ENCODE peak calls at places on chromosomes 3 and 15, in ten cellular contexts. L is thyroid gland, R is body of pancreas, S is ovary, T is uterus, W is left lung, Y is fibroblast of lung, X is heart left ventricle, J is IMR-90, E is colonic mucosa. M is an unnamed sample.
A peak's percentile ranks its signal among the peaks of the same experiment; 100 is the strongest.

GRCh38 chr3:42159706-42160472 is 68.7 kb downstream of the TRAK1 start:
- DNase-seq in L (peak; percentile 34), R (peak; percentile 57), S (no peak), T (no peak), W (peak; percentile 85), Y (no peak), X (peak; percentile 72), J (no peak), E (peak; percentile 89), M (peak; percentile 60)

GRCh38 chr3:65436580-65436979 is 602.1 kb downstream of the MAGI1 start:
- DNase-seq in L (peak; percentile 15), R (no peak), S (no peak), T (no peak), W (no peak), Y (no peak), X (no peak), J (no peak), E (no peak), M (no peak)

GRCh38 chr3:177249203-177249602 is 51.9 kb upstream of the TBL1XR1 start:
- DNase-seq in L (no peak), R (no peak), S (no peak), T (no peak), W (no peak), Y (no peak), X (no peak), J (no peak), E (peak; percentile 40), M (no peak)

GRCh38 chr15:101499863-101500713 is 10.6 kb upstream of the PCSK6 start:
- DNase-seq in L (no peak), R (peak; percentile 98), S (no peak), T (no peak), W (no peak), Y (no peak), X (peak; percentile 79), J (no peak), E (no peak), M (no peak)

GRCh38 chr15:90818251-90819210 is 49.9 kb upstream of the FURIN start:
- DNase-seq in L (no peak), R (peak; percentile 66), S (no peak), T (no peak), W (peak; percentile 77), Y (no peak), X (peak; percentile 75), J (no peak), E (peak; percentile 22), M (no peak)

GRCh38 chr15:27028836-27029482 is 58.0 kb downstream of the GABRG3 start:
- DNase-seq in L (no peak), R (no peak), S (no peak), T (no peak), W (no peak), Y (peak; percentile 27), X (no peak), J (no peak), E (no peak), M (no peak)

GRCh38 chr3:125382323-125382722 is 7.2 kb upstream of the ZNF148 start:
- DNase-seq in L (no peak), R (no peak), S (no peak), T (no peak), W (no peak), Y (no peak), X (no peak), J (no peak), E (no peak), M (no peak)

GRCh38 chr3:192802957-192803899 is 75.9 kb upstream of the FGF12 start:
- DNase-seq in L (no peak), R (no peak), S (no peak), T (no peak), W (no peak), Y (peak; percentile 44), X (no peak), J (peak; percentile 59), E (no peak), M (no peak)

GRCh38 chr3:164459526-164460151 is 618.7 kb downstream of the SI start:
- DNase-seq in L (no peak), R (no peak), S (no peak), T (no peak), W (no peak), Y (peak; percentile 14), X (no peak), J (no peak), E (no peak), M (no peak)

GRCh38 chr3:183529717-183530116 is 25.8 kb downstream of the KLHL6 start:
- DNase-seq in L (no peak), R (no peak), S (no peak), T (no peak), W (no peak), Y (no peak), X (no peak), J (no peak), E (no peak), M (no peak)

GRCh38 chr15:77418341-77419049 is 1.4 kb downstream of the PEAK1 start:
- DNase-seq in L (no peak), R (no peak), S (no peak), T (no peak), W (no peak), Y (peak; percentile 64), X (no peak), J (peak; percentile 49), E (no peak), M (no peak)

GRCh38 chr15:40243126-40243810 is 4.4 kb downstream of the PAK6 start:
- DNase-seq in L (no peak), R (no peak), S (no peak), T (no peak), W (no peak), Y (no peak), X (no peak), J (no peak), E (no peak), M (peak; percentile 44)
- H3K27ac ChIP-seq in L (no peak overlapping the region), R (no peak overlapping the region), S (no peak overlapping the region), T (no peak overlapping the region), W (no peak overlapping the region), Y (no peak overlapping the region), X (no peak overlapping the region), J (no peak overlapping the region), E (no peak overlapping the region), M (no peak overlapping the region)

DNA sequence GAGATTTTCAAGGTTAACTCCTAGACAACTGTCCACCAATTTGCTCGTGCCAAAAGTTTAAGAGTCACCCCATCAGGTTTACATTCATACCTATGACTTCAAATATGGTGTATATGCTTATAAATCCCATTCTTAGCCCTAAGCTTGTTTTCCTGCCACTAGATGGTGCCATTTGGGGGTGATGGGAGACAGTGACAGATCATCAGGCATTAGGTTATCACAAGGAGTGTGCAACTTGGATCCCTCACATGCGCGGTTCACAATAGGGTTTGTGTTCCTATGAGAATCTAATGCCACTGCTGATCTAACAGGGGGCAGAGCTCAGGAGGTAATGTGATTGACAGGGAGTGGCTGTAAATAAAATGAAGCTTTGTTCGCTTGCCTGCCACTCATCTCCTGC is 182.7 kb downstream of the CNTN6 start:
- DNase-seq in L (no peak), R (peak; percentile 4), S (no peak), T (no peak), W (no peak), Y (no peak), X (no peak), J (no peak), E (peak; percentile 25), M (no peak)
- TF ChIP-seq CTCF in L (no peak), R (peak; percentile 21), S (no peak), T (no peak), W (no peak), Y (no peak), X (no peak), J (no peak), E (no peak), M (peak; percentile 62)

GRCh38 chr15:71386448-71387236 is 271.4 kb downstream of the THSD4 start:
- DNase-seq in L (no peak), R (peak; percentile 9), S (no peak), T (no peak), W (no peak), Y (no peak), X (no peak), J (peak; percentile 38), E (no peak), M (no peak)

GRCh38 chr15:71392821-71393220 is 277.6 kb downstream of the THSD4 start:
- DNase-seq in L (no peak), R (no peak), S (no peak), T (no peak), W (no peak), Y (no peak), X (no peak), J (no peak), E (no peak), M (no peak)

GRCh38 chr15:71387825-71388224 is 272.6 kb downstream of the THSD4 start:
- DNase-seq in L (no peak), R (no peak), S (no peak), T (no peak), W (no peak), Y (no peak), X (no peak), J (no peak), E (no peak), M (no peak)

GRCh38 chr15:71391421-71392047 is 276.3 kb downstream of the THSD4 start:
- DNase-seq in L (no peak), R (peak; percentile 82), S (no peak), T (no peak), W (no peak), Y (no peak), X (no peak), J (no peak), E (no peak), M (no peak)

GRCh38 chr15:71390101-71390500 is 274.8 kb downstream of the THSD4 start:
- DNase-seq in L (no peak), R (no peak), S (no peak), T (no peak), W (no peak), Y (no peak), X (no peak), J (no peak), E (no peak), M (no peak)
- H3K27ac ChIP-seq in L (no peak overlapping the region), R (no peak overlapping the region), S (no peak overlapping the region), T (no peak overlapping the region), W (no peak overlapping the region), Y (no peak overlapping the region), X (no peak overlapping the region), J (no peak overlapping the region), E (no peak overlapping the region), M (no peak overlapping the region)

GRCh38 chr3:58175429-58176184 is 35.2 kb downstream of the DNASE1L3 start:
- DNase-seq in L (peak; percentile 78), R (peak; percentile 90), S (peak; percentile 57), T (no peak), W (no peak), Y (peak; percentile 65), X (no peak), J (peak; percentile 46), E (peak; percentile 87), M (peak; percentile 62)

GRCh38 chr3:58175098-58175428 is 35.7 kb downstream of the DNASE1L3 start:
- DNase-seq in L (no peak), R (no peak), S (no peak), T (no peak), W (no peak), Y (no peak), X (no peak), J (no peak), E (no peak), M (no peak)

GRCh38 chr3:58177747-58178527 is 32.8 kb downstream of the DNASE1L3 start:
- DNase-seq in L (peak; percentile 93), R (peak; percentile 88), S (peak; percentile 90), T (peak; percentile 91), W (peak; percentile 98), Y (peak; percentile 74), X (peak; percentile 94), J (peak; percentile 69), E (peak; percentile 97), M (peak; percentile 60)

GRCh38 chr3:58176827-58177489 is 33.8 kb downstream of the DNASE1L3 start:
- DNase-seq in L (no peak), R (no peak), S (no peak), T (no peak), W (no peak), Y (no peak), X (no peak), J (no peak), E (no peak), M (peak; percentile 61)

GRCh38 chr3:58176185-58176530 is 34.6 kb downstream of the DNASE1L3 start:
- DNase-seq in L (no peak), R (no peak), S (no peak), T (no peak), W (no peak), Y (no peak), X (no peak), J (no peak), E (no peak), M (no peak)
- TF ChIP-seq CTCF in L (no peak), R (no peak), S (no peak), T (no peak), W (no peak), Y (no peak), X (no peak), J (no peak), E (no peak), M (no peak)

M was measured in foreskin keratinocyte.